ENCODE peak calls at places on chromosomes 1 and 21, in five cellular contexts. V is GM06990, N is hepatocyte, D is fibroblast of mammary gland, Z is epithelial cell of esophagus. I is an unnamed sample.

GRCh38 chr1:102434421-102434820 is 437.7 kb upstream of the OLFM3 start:
- DNase-seq in D (peak), V (no peak), Z (peak), N (peak), I (no peak)

GRCh38 chr1:244436336-244437102 is 15.2 kb downstream of the ADSS2 start:
- DNase-seq in Z (no peak), N (no peak), D (no peak), V (no peak), I (peak)

GRCh38 chr21:26788783-26789182 is 56.4 kb downstream of the ADAMTS1 start:
- DNase-seq in V (no peak), N (no peak), Z (no peak), D (peak), I (peak)

GRCh38 chr1:230274254-230274653 is 151.9 kb downstream of the PGBD5 start:
- DNase-seq in N (no peak), Z (no peak), V (no peak), D (no peak), I (no peak)

GRCh38 chr1:230342019-230342418 is 84.1 kb downstream of the PGBD5 start:
- DNase-seq in N (no peak), Z (no peak), V (no peak), D (no peak), I (no peak)

GRCh38 chr21:25457411-25457810 is 149.9 kb downstream of the MRPL39 start:
- DNase-seq in D (peak), V (peak), N (peak), Z (peak), I (peak)

GRCh38 chr1:215160351-215160750 is 77.8 kb downstream of the KCNK2 start:
- DNase-seq in N (no peak), Z (no peak), D (peak), V (no peak), I (peak)

GRCh38 chr1:226736908-226737818 is 1.9 kb downstream of the ITPKB start:
- DNase-seq in N (peak), Z (peak), V (peak), D (peak), I (peak)

GRCh38 chr1:96346708-96347107 is 374.9 kb upstream of the PTBP2 start:
- DNase-seq in D (no peak), V (no peak), Z (no peak), N (no peak), I (no peak)

GRCh38 chr1:202850593-202851362 is 38.2 kb downstream of the RABIF start:
- DNase-seq in Z (no peak), D (no peak), N (no peak), V (peak), I (no peak)

GRCh38 chr1:202854787-202855186 is 34.2 kb downstream of the RABIF start:
- DNase-seq in V (no peak), Z (no peak), D (no peak), N (no peak), I (no peak)

GRCh38 chr1:202848191-202848542 is 37.4 kb downstream of the PCAT6 start:
- DNase-seq in Z (peak), N (no peak), D (no peak), V (peak), I (no peak)

GRCh38 chr1:202856034-202856433 is 32.9 kb downstream of the RABIF start:
- DNase-seq in V (no peak), D (no peak), N (no peak), Z (no peak), I (no peak)

GRCh38 chr1:202852163-202852904 is 36.6 kb downstream of the RABIF start:
- DNase-seq in V (no peak), Z (peak), D (peak), N (peak), I (peak)
- TF ChIP-seq CTCF in V (peak), Z (peak), D (peak), N (peak), I (peak)

DNA sequence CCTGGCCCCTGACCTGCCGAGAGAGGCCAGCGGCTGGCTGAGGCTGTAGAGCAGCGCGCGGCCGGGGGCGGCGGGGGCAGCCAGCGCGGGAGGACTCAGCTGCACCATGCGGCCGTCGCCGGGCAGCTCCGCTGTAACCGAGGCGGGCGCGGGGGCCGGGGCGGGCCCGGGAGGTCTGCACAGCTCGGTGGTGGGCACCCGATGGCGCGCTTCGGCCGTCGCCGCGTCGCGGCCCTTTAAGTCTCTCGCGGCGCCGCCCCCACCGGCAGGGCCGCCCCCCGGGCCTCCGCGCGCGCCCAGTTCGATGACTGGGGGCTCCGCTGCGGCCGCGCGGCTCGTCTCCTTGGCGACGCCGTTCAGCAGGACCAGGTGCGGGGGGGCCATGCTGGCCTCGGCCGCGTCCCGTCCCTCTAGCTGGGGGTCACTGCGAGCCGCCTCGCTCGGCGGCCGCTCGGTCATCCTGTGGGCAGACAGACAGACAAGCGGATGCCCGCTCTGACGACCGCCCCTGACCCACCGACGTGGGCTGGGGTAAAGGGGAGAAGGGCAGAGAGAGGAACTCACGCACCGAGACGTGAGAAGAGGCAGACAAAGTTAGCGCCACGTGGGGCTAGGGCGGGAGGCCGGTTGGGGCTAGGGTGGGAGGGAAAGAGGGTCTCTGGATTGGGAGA is 6.5 kb downstream of the TAL1 start:
- DNase-seq in N (peak), Z (no peak), V (no peak), D (no peak), I (no peak)
- H3K4me3 ChIP-seq in N (no peak), Z (no peak), V (no peak), D (no peak), I (no peak)

GRCh38 chr21:34986561-34987533 is 62.3 kb downstream of the RUNX1 start:
- DNase-seq in V (peak), D (peak), N (peak), Z (peak), I (peak)
- TF ChIP-seq CTCF in V (no peak), D (peak), N (no peak), Z (no peak), I (peak)

GRCh38 chr21:38950388-38951094 is 144.8 kb downstream of the ETS2 start:
- DNase-seq in V (no peak), D (peak), N (peak), Z (peak), I (peak)

GRCh38 chr21:38948377-38948776 is 142.6 kb downstream of the ETS2 start:
- DNase-seq in Z (peak), D (peak), N (no peak), V (no peak), I (peak)

GRCh38 chr21:38945536-38946245 is 140.0 kb downstream of the ETS2 start:
- DNase-seq in D (no peak), Z (no peak), N (no peak), V (no peak), I (no peak)

GRCh38 chr21:38951095-38951745 is 145.5 kb downstream of the ETS2 start:
- DNase-seq in D (no peak), V (no peak), Z (no peak), N (peak), I (no peak)

GRCh38 chr21:38948981-38949380 is 143.3 kb downstream of the ETS2 start:
- DNase-seq in N (no peak), Z (no peak), V (no peak), D (no peak), I (no peak)
- H3K4me3 ChIP-seq in N (no peak), Z (no peak), V (no peak), D (no peak), I (no peak)

GRCh38 chr1:7515896-7516295 is 255.2 kb upstream of the VAMP3 start:
- DNase-seq in Z (no peak), D (no peak), V (no peak), N (no peak), I (no peak)

GRCh38 chr1:7516892-7517291 is 254.2 kb upstream of the VAMP3 start:
- DNase-seq in V (no peak), Z (no peak), D (no peak), N (no peak), I (no peak)

GRCh38 chr1:7515175-7515574 is 255.9 kb upstream of the VAMP3 start:
- DNase-seq in N (no peak), V (no peak), D (no peak), Z (peak), I (no peak)

GRCh38 chr1:7517611-7518330 is 253.3 kb upstream of the VAMP3 start:
- DNase-seq in N (no peak), V (no peak), Z (no peak), D (no peak), I (no peak)

DNA sequence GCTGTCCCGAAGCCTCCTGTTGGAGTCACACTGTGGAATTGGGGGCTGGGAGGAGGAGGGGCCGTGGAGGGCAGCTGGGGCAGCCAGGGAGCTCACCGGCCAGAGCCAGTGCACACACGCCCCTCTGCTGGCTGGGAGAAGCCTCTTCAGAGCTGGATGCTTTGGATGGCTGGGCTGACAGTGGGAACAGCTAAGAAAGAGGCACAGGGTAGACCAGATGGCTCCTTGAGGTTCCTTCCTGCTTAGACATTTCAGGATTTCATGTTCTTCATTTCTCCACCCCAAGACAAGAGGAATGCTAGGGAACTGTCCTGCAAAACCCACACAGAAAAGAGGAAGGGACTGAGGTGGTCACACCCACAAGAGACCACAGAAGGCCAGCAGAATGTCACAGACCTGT is 254.8 kb upstream of the VAMP3 start:
- DNase-seq in V (no peak), N (peak), D (no peak), Z (no peak), I (no peak)
- TF ChIP-seq CTCF in V (no peak), N (peak), D (no peak), Z (no peak), I (no peak)

DNA sequence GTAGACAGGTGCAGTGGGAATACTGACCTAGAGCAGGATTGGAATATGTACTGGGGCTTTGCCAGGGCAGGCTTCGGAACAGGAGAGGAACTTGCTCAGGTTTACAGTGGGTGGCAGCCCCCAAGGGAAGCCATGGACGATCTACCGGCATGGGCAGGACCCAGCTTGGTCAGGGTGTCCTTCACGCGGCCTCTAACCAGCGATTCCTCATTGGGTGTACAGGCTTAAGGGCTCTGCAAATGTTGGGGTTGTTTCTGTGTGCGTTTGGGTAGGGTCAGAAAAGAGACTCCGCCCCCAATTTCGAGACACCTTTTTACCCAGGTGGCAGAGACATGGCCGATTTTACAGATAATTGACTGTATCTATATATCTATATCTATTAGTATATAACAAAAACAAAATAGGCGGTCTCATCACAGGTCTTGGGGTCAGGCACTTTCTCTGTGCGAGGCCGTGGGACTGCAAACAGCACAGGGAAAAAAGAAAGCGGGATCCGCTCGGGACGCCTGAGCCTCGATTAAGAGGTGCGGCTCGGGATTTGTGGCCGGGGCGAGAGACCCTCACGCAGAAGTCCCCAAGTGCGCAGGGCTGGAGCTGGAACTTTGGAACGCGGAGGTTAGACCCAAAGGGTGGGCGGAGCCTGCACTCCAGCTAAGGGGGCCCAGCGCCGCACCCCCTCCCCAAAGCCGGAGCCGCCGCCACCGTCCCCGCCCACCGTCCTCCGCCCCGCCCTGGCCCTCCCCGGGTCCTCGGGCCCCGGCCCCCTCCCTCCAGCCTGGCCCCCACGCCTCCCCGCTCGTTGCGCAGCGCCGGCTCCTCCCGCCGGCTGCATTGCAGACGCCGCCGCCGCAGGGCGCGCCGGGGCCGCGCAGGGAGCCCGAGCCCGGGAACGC is 67.5 kb upstream of the VAMP3 start:
- DNase-seq in D (no peak), Z (no peak), V (no peak), N (peak), I (no peak)
- H3K4me3 ChIP-seq in D (no peak), Z (no peak), V (no peak), N (no peak), I (no peak)

GRCh38 chr1:75908717-75909152 is 23.5 kb downstream of the ASB17 start:
- DNase-seq in N (peak), V (peak), Z (peak), D (peak), I (peak)
- TF ChIP-seq CTCF in N (peak), V (peak), Z (peak), D (peak), I (peak)

DNA sequence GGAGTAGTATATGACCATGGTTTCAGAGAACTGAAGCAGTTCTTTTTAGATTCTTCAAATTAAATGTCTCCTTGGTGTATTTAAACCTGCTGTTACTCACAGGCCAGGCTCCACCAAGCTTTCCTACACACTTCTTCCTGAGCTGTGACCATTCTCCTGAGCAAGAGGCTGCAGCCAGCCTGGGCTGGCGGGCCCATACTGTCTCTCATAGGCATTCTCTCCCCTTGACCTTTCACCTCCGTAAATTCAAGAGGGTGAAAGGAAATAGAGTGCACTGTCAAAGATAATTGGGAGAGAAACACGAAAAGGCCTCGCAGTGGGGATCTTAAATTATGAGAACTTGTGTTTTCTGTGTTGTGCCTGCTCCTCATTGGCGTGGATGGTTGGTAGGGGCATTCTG is 2.3 kb downstream of the ARF1 start:
- DNase-seq in N (no peak), V (no peak), D (no peak), Z (no peak), I (no peak)
- H3K4me3 ChIP-seq in N (peak), V (peak), D (peak), Z (peak), I (peak)

DNA sequence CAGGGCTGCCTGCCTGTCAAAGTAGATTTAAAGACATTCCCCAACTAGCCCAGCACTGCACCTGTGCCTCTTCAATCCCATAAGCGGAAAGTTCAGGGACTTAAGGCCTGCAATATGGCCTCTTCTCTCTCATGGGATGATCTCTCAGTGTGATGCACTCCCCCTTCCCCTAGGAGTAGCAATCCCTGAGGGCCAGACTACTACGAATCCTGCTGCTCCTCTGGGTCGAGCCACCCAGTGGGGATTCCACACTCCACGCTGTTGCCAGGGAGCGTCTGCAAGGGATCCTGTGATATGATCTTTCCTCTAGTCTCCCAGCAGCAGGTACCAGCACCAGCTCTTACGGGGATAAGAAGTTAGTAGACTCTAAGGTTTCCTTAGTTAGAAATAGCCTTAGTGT is 13.2 kb upstream of the OR6N2 start:
- DNase-seq in V (no peak), Z (no peak), D (no peak), N (no peak), I (no peak)
- TF ChIP-seq CTCF in V (no peak), Z (no peak), D (no peak), N (no peak), I (no peak)

I was measured in fibroblast of the aortic adventitia.